ENCODE peak calls at places on chromosomes 3 and 15, in six cellular contexts. One of them, this sample, is unnamed.

GRCh38 chr3:171342783-171343420 is 117.3 kb downstream of the TNIK start:
- DNase-seq in GM23248: no peak
- DNase-seq in AG04449: no peak
- DNase-seq in H54: no peak
- DNase-seq in cerebellar cortex: no peak
- DNase-seq in stromal cell of bone marrow: no peak
- DNase-seq in this sample: no peak

GRCh38 chr3:184110316-184110725 is 13.5 kb downstream of the HTR3E start:
- DNase-seq in GM23248: peak; percentile 39
- DNase-seq in stromal cell of bone marrow: peak; percentile 12
- DNase-seq in AG04449: no peak
- DNase-seq in cerebellar cortex: no peak
- DNase-seq in H54: no peak
- DNase-seq in this sample: no peak

GRCh38 chr15:65211157-65211982 is at the start of gene CILP:
- DNase-seq in cerebellar cortex: no peak
- DNase-seq in stromal cell of bone marrow: no peak
- DNase-seq in AG04449: no peak
- DNase-seq in H54: no peak
- DNase-seq in GM23248: peak; percentile 41
- DNase-seq in this sample: peak; percentile 22

GRCh38 chr3:130516645-130517512 is at the start of gene COL6A6:
- DNase-seq in stromal cell of bone marrow: no peak
- DNase-seq in GM23248: peak; percentile 39
- DNase-seq in AG04449: no peak
- DNase-seq in H54: no peak
- DNase-seq in cerebellar cortex: no peak
- DNase-seq in this sample: no peak

GRCh38 chr3:42159706-42160472 is 68.7 kb downstream of the TRAK1 start:
- DNase-seq in GM23248: peak; percentile 29
- DNase-seq in H54: no peak
- DNase-seq in cerebellar cortex: no peak
- DNase-seq in stromal cell of bone marrow: no peak
- DNase-seq in AG04449: no peak
- DNase-seq in this sample: no peak

GRCh38 chr3:36496734-36497133 is 116.4 kb downstream of the STAC start:
- DNase-seq in cerebellar cortex: no peak
- DNase-seq in H54: no peak
- DNase-seq in stromal cell of bone marrow: peak; percentile 90
- DNase-seq in GM23248: peak; percentile 93
- DNase-seq in AG04449: peak; percentile 40
- DNase-seq in this sample: peak; percentile 93

GRCh38 chr3:115835946-115836345 is 212.6 kb downstream of the GAP43 start:
- DNase-seq in AG04449: no peak
- DNase-seq in cerebellar cortex: no peak
- DNase-seq in H54: no peak
- DNase-seq in GM23248: no peak
- DNase-seq in stromal cell of bone marrow: no peak
- DNase-seq in this sample: no peak

GRCh38 chr3:112372396-112372795 is 39.4 kb downstream of the CD200 start:
- DNase-seq in GM23248: no peak
- DNase-seq in cerebellar cortex: no peak
- DNase-seq in H54: no peak
- DNase-seq in stromal cell of bone marrow: no peak
- DNase-seq in AG04449: no peak
- DNase-seq in this sample: peak; percentile 52

GRCh38 chr15:101272584-101272983 is 4.7 kb downstream of the SELENOS start:
- DNase-seq in GM23248: no peak
- DNase-seq in H54: no peak
- DNase-seq in cerebellar cortex: no peak
- DNase-seq in stromal cell of bone marrow: no peak
- DNase-seq in AG04449: no peak
- DNase-seq in this sample: no peak

GRCh38 chr3:152279474-152279873 is 10.7 kb downstream of the MBNL1 start:
- DNase-seq in H54: no peak
- DNase-seq in GM23248: no peak
- DNase-seq in cerebellar cortex: no peak
- DNase-seq in stromal cell of bone marrow: no peak
- DNase-seq in AG04449: no peak
- DNase-seq in this sample: no peak

GRCh38 chr3:36866358-36866757 is 78.5 kb downstream of the TRANK1 start:
- DNase-seq in cerebellar cortex: no peak
- DNase-seq in stromal cell of bone marrow: no peak
- DNase-seq in H54: no peak
- DNase-seq in AG04449: no peak
- DNase-seq in GM23248: no peak
- DNase-seq in this sample: no peak

GRCh38 chr15:30962079-30962478 is 29.3 kb downstream of the MTMR10 start:
- DNase-seq in AG04449: no peak
- DNase-seq in cerebellar cortex: peak; percentile 94
- DNase-seq in stromal cell of bone marrow: no peak
- DNase-seq in GM23248: no peak
- DNase-seq in H54: no peak
- DNase-seq in this sample: no peak

This sample was measured in fibroblast of the aortic adventitia.